ENCODE peak calls at places on chromosomes 7 and 10, in four cellular contexts. One of them, this sample, is unnamed.
A peak's percentile ranks its signal among the peaks of the same experiment; 100 is the strongest.

GRCh38 chr10:121303273-121303890 is 294.9 kb downstream of the FGFR2 start:
- DNase-seq in fibroblast of pulmonary artery: no peak
- DNase-seq in uterus: no peak
- DNase-seq in MM.1S: no peak
- DNase-seq in this sample: no peak

GRCh38 chr7:657565-658119 is 68.9 kb upstream of the DNAAF5 start:
- DNase-seq in fibroblast of pulmonary artery: peak; percentile 64
- DNase-seq in uterus: no peak
- DNase-seq in MM.1S: no peak
- DNase-seq in this sample: peak; percentile 16

GRCh38 chr10:30413996-30414576 is 19.9 kb upstream of the MAP3K8 start:
- DNase-seq in fibroblast of pulmonary artery: peak; percentile 87
- DNase-seq in uterus: no peak
- DNase-seq in MM.1S: peak; percentile 70
- DNase-seq in this sample: peak; percentile 74

GRCh38 chr10:119138341-119139306 is 26.9 kb downstream of the SFXN4 start:
- DNase-seq in fibroblast of pulmonary artery: no peak
- DNase-seq in uterus: no peak
- DNase-seq in MM.1S: no peak
- DNase-seq in this sample: no peak

GRCh38 chr10:120800528-120801323 is 50.4 kb upstream of the WDR11 start:
- DNase-seq in fibroblast of pulmonary artery: no peak
- DNase-seq in uterus: no peak
- DNase-seq in MM.1S: no peak
- DNase-seq in this sample: no peak

GRCh38 chr7:80095545-80095944 is 39.1 kb upstream of the GNAI1 start:
- DNase-seq in fibroblast of pulmonary artery: peak; percentile 52
- DNase-seq in uterus: no peak
- DNase-seq in MM.1S: peak; percentile 42
- DNase-seq in this sample: peak; percentile 48

GRCh38 chr10:133165556-133166503 is 5.8 kb downstream of the KNDC1 start:
- DNase-seq in fibroblast of pulmonary artery: no peak
- DNase-seq in uterus: peak; percentile 8
- DNase-seq in MM.1S: no peak
- DNase-seq in this sample: no peak

GRCh38 chr10:3339121-3339520 is 166.5 kb upstream of the PITRM1 start:
- DNase-seq in fibroblast of pulmonary artery: no peak
- DNase-seq in uterus: no peak
- DNase-seq in MM.1S: no peak
- DNase-seq in this sample: no peak

GRCh38 chr10:8563478-8563877 is 509.0 kb downstream of the GATA3 start:
- DNase-seq in fibroblast of pulmonary artery: no peak
- DNase-seq in uterus: no peak
- DNase-seq in MM.1S: no peak
- DNase-seq in this sample: no peak

GRCh38 chr10:43197834-43198681 is 59.8 kb downstream of the CSGALNACT2 start:
- DNase-seq in fibroblast of pulmonary artery: no peak
- DNase-seq in uterus: peak; percentile 11
- DNase-seq in MM.1S: no peak
- DNase-seq in this sample: peak; percentile 40

GRCh38 chr7:54788664-54789063 is 29.7 kb upstream of the SEC61G start:
- DNase-seq in fibroblast of pulmonary artery: peak; percentile 88
- DNase-seq in uterus: no peak
- DNase-seq in MM.1S: no peak
- DNase-seq in this sample: peak; percentile 82

GRCh38 chr7:105268511-105269392 is 120.0 kb downstream of the SRPK2 start:
- DNase-seq in fibroblast of pulmonary artery: peak; percentile 72
- DNase-seq in uterus: no peak
- DNase-seq in MM.1S: peak; percentile 61
- DNase-seq in this sample: peak; percentile 66

GRCh38 chr7:46545790-46546189 is 624.7 kb upstream of the IGFBP3 start:
- DNase-seq in fibroblast of pulmonary artery: peak; percentile 67
- DNase-seq in uterus: no peak
- DNase-seq in MM.1S: no peak
- DNase-seq in this sample: peak; percentile 89

GRCh38 chr10:133068111-133068740 is 19.5 kb upstream of the ADGRA1 start:
- DNase-seq in fibroblast of pulmonary artery: no peak
- DNase-seq in uterus: no peak
- DNase-seq in MM.1S: no peak
- DNase-seq in this sample: no peak

GRCh38 chr10:118900617-118901016 is 128.9 kb upstream of the NANOS1 start:
- DNase-seq in fibroblast of pulmonary artery: no peak
- DNase-seq in uterus: no peak
- DNase-seq in MM.1S: no peak
- DNase-seq in this sample: no peak

GRCh38 chr7:45140827-45141226 is 16.8 kb upstream of the RAMP3 start:
- DNase-seq in fibroblast of pulmonary artery: no peak
- DNase-seq in uterus: no peak
- DNase-seq in MM.1S: no peak
- DNase-seq in this sample: no peak